ENCODE peak calls at places on chromosomes 6 and 20, in six cellular contexts. B is endothelial cell of umbilical vein, I is K562, C is A549, Y is HepG2, X is GM12878. F is an unnamed sample.

GRCh38 chr6:147664092-147664491 is 155.6 kb downstream of the SAMD5 start:
- DNase-seq in B (no peak), I (no peak), C (no peak), Y (no peak), X (no peak), F (no peak)

GRCh38 chr20:36645998-36646397 is at the start of gene SLA2:
- DNase-seq in B (no peak), I (no peak), C (no peak), Y (no peak), X (no peak), F (peak; percentile 90)

GRCh38 chr6:160929831-160930230 is 61.7 kb upstream of the MAP3K4 start:
- DNase-seq in B (no peak), I (no peak), C (no peak), Y (no peak), X (no peak), F (no peak)

GRCh38 chr6:142551145-142551811 is 249.5 kb downstream of the ADGRG6 start:
- DNase-seq in B (no peak), I (no peak), C (peak; percentile 6), Y (no peak), X (no peak), F (peak; percentile 4)

GRCh38 chr20:49568491-49569151 is 684 bp upstream of the PTGIS start:
- DNase-seq in B (no peak), I (no peak), C (no peak), Y (no peak), X (no peak), F (no peak)

GRCh38 chr20:47535088-47535487 is 33.4 kb downstream of the NCOA3 start:
- DNase-seq in B (no peak), I (no peak), C (peak; percentile 55), Y (peak; percentile 41), X (no peak), F (peak; percentile 27)

GRCh38 chr6:77072694-77073409 is 390.4 kb downstream of the HTR1B start:
- DNase-seq in B (no peak), I (no peak), C (no peak), Y (no peak), X (no peak), F (no peak)

GRCh38 chr20:44888226-44889103 is 3.0 kb downstream of the YWHAB start:
- DNase-seq in B (no peak), I (no peak), C (peak; percentile 18), Y (peak; percentile 31), X (no peak), F (peak; percentile 24)

GRCh38 chr20:50624351-50625016 is 66.9 kb downstream of the RIPOR3 start:
- DNase-seq in B (no peak), I (no peak), C (peak; percentile 17), Y (peak; percentile 80), X (no peak), F (no peak)

GRCh38 chr6:31797607-31798006 is 2.1 kb upstream of the VARS1 start:
- DNase-seq in B (no peak), I (no peak), C (no peak), Y (no peak), X (no peak), F (no peak)

GRCh38 chr6:136209496-136209895 is 40.6 kb downstream of the MTFR2 start:
- DNase-seq in B (no peak), I (no peak), C (no peak), Y (no peak), X (no peak), F (no peak)

GRCh38 chr20:5549200-5549599 is 201.0 kb upstream of the SHLD1 start:
- DNase-seq in B (no peak), I (no peak), C (no peak), Y (no peak), X (no peak), F (no peak)

GRCh38 chr6:75296811-75297779 is 12.5 kb upstream of the TMEM30A start:
- DNase-seq in B (peak; percentile 85), I (peak; percentile 30), C (peak; percentile 71), Y (peak; percentile 57), X (no peak), F (peak; percentile 74)

GRCh38 chr6:97437087-97437486 is 154.1 kb upstream of the MMS22L start:
- DNase-seq in B (peak; percentile 34), I (peak; percentile 20), C (peak; percentile 10), Y (peak; percentile 31), X (no peak), F (peak; percentile 29)

GRCh38 chr6:142787422-142787821 is 157.6 kb downstream of the HIVEP2 start:
- DNase-seq in B (no peak), I (no peak), C (no peak), Y (no peak), X (no peak), F (no peak)

GRCh38 chr20:9397928-9398327 is 116.5 kb upstream of the LAMP5 start:
- DNase-seq in B (no peak), I (no peak), C (no peak), Y (no peak), X (no peak), F (peak; percentile 62)

GRCh38 chr20:58992911-58993310 is 11.9 kb downstream of the NELFCD start:
- DNase-seq in B (no peak), I (no peak), C (no peak), Y (no peak), X (no peak), F (no peak)

GRCh38 chr6:52489881-52490280 is 69.7 kb downstream of the EFHC1 start:
- DNase-seq in B (peak; percentile 80), I (no peak), C (no peak), Y (no peak), X (no peak), F (no peak)

GRCh38 chr6:97215157-97215769 is 67.8 kb downstream of the MMS22L start:
- DNase-seq in B (peak; percentile 71), I (peak; percentile 18), C (peak; percentile 26), Y (peak; percentile 26), X (no peak), F (peak; percentile 48)

GRCh38 chr6:50655848-50656453 is 57.4 kb upstream of the TFAP2D start:
- DNase-seq in B (peak; percentile 32), I (peak; percentile 33), C (peak; percentile 4), Y (peak; percentile 16), X (no peak), F (peak; percentile 21)

GRCh38 chr6:87333591-87334181 is 4.6 kb upstream of the GJB7 start:
- DNase-seq in B (no peak), I (no peak), C (no peak), Y (no peak), X (no peak), F (peak; percentile 27)

GRCh38 chr6:110557226-110557625 is 80.8 kb upstream of the SLC22A16 start:
- DNase-seq in B (no peak), I (no peak), C (no peak), Y (no peak), X (no peak), F (no peak)

GRCh38 chr6:117919775-117920492 is 12.9 kb downstream of the SLC35F1 start:
- DNase-seq in B (no peak), I (no peak), C (no peak), Y (no peak), X (no peak), F (peak; percentile 22)

GRCh38 chr20:39849664-39850063 is 839.4 kb downstream of the MAFB start:
- DNase-seq in B (peak; percentile 77), I (no peak), C (no peak), Y (no peak), X (no peak), F (no peak)

GRCh38 chr6:17045581-17046322 is 56.1 kb upstream of the STMND1 start:
- DNase-seq in B (peak; percentile 6), I (no peak), C (no peak), Y (no peak), X (no peak), F (no peak)

GRCh38 chr20:3697588-3698235 is 14.7 kb downstream of the SIGLEC1 start:
- DNase-seq in B (no peak), I (no peak), C (no peak), Y (no peak), X (no peak), F (no peak)

GRCh38 chr20:59729476-59729875 is 125.1 kb downstream of the PHACTR3 start:
- DNase-seq in B (no peak), I (no peak), C (no peak), Y (no peak), X (no peak), F (no peak)

GRCh38 chr6:27428966-27429365 is 40.4 kb downstream of the ZNF391 start:
- DNase-seq in B (no peak), I (no peak), C (no peak), Y (no peak), X (no peak), F (no peak)

GRCh38 chr6:1596088-1596852 is 13.4 kb upstream of the FOXC1 start:
- DNase-seq in B (peak; percentile 58), I (peak; percentile 89), C (peak; percentile 43), Y (peak; percentile 50), X (no peak), F (peak; percentile 77)

GRCh38 chr6:119052292-119052889 is 26.1 kb downstream of the FAM184A start:
- DNase-seq in B (no peak), I (no peak), C (no peak), Y (no peak), X (no peak), F (no peak)

GRCh38 chr20:32567384-32568178 is 17.6 kb downstream of the NOL4L start:
- DNase-seq in B (no peak), I (no peak), C (no peak), Y (no peak), X (no peak), F (no peak)

GRCh38 chr20:18504479-18505060 is 3.2 kb upstream of the SEC23B start:
- DNase-seq in B (peak; percentile 31), I (no peak), C (no peak), Y (no peak), X (no peak), F (no peak)
- TF ChIP-seq POLR2A in B (no peak), I (no peak), C (no peak), Y (no peak), X (no peak), F (no peak)

GRCh38 chr6:144197919-144198318 is 47.6 kb downstream of the STX11 start:
- DNase-seq in B (no peak), I (no peak), C (no peak), Y (no peak), X (no peak), F (no peak)
- TF ChIP-seq MAX in B (no peak), I (no peak), C (no peak), Y (no peak), X (no peak), F (no peak)

GRCh38 chr6:428047-428608 is 36.6 kb downstream of the IRF4 start:
- DNase-seq in B (no peak), I (no peak), C (no peak), Y (no peak), X (no peak), F (peak; percentile 64)

GRCh38 chr6:431504-431903 is 40.0 kb downstream of the IRF4 start:
- DNase-seq in B (no peak), I (no peak), C (no peak), Y (no peak), X (no peak), F (no peak)

GRCh38 chr6:434051-434705 is 42.6 kb downstream of the IRF4 start:
- DNase-seq in B (no peak), I (no peak), C (no peak), Y (no peak), X (no peak), F (no peak)

GRCh38 chr6:431986-432385 is 40.4 kb downstream of the IRF4 start:
- DNase-seq in B (no peak), I (no peak), C (no peak), Y (no peak), X (no peak), F (no peak)

GRCh38 chr6:429515-430121 is 38.1 kb downstream of the IRF4 start:
- DNase-seq in B (no peak), I (no peak), C (no peak), Y (no peak), X (no peak), F (peak; percentile 84)
- TF ChIP-seq MYC in B (no peak), I (no peak), C (no peak), Y (no peak), X (no peak), F (no peak)

GRCh38 chr6:83859410-83860346 is at the start of gene CYB5R4:
- DNase-seq in B (peak; percentile 94), I (peak; percentile 98), C (peak; percentile 92), Y (peak; percentile 92), X (peak; percentile 84), F (peak; percentile 96)
- TF ChIP-seq POLR2A in B (peak; percentile 75), I (peak; percentile 91), C (peak; percentile 69), Y (peak; percentile 93), X (peak; percentile 97), F (peak; percentile 95)